ENCODE peak calls at places on chromosomes 7 and 10, in nine cellular contexts. V is H1, U is lower leg skin, I is right lobe of liver, P is ovary, D is A549, S is heart left ventricle, F is endothelial cell of umbilical vein, T is body of pancreas. J is an unnamed sample.

GRCh38 chr10:78374331-78375028 is 340.8 kb downstream of the RPS24 start:
- DNase-seq in V (no peak), U (no peak), I (no peak), P (no peak), D (no peak), S (no peak), F (no peak), T (no peak), J (no peak)

GRCh38 chr10:50367732-50368131 is 116.4 kb upstream of the ASAH2 start:
- DNase-seq in V (no peak), U (no peak), I (no peak), P (no peak), D (peak; percentile 58), S (no peak), F (peak; percentile 61), T (no peak), J (peak; percentile 8)

GRCh38 chr10:24208661-24209420 is at the start of gene KIAA1217:
- DNase-seq in V (no peak), U (peak; percentile 87), I (peak; percentile 58), P (peak; percentile 60), D (no peak), S (peak; percentile 71), F (peak; percentile 7), T (peak; percentile 62), J (peak; percentile 51)

GRCh38 chr10:92691591-92692084 is 1.9 kb downstream of the HHEX start:
- DNase-seq in V (no peak), U (peak; percentile 90), I (peak; percentile 75), P (no peak), D (no peak), S (peak; percentile 63), F (peak; percentile 83), T (peak; percentile 25), J (peak; percentile 45)

GRCh38 chr7:66694286-66694685 is 46.2 kb upstream of the RABGEF1 start:
- DNase-seq in V (no peak), U (no peak), I (no peak), P (no peak), D (no peak), S (no peak), F (no peak), T (no peak), J (no peak)

GRCh38 chr10:99403674-99404073 is 26.8 kb downstream of the GOT1 start:
- DNase-seq in V (no peak), U (no peak), I (no peak), P (no peak), D (no peak), S (no peak), F (peak; percentile 78), T (no peak), J (no peak)

GRCh38 chr10:51699145-51699474 is 285 bp downstream of the CSTF2T start:
- DNase-seq in V (no peak), U (no peak), I (no peak), P (no peak), D (no peak), S (no peak), F (no peak), T (no peak), J (no peak)

GRCh38 chr10:71262027-71262426 is 49.7 kb downstream of the UNC5B start:
- DNase-seq in V (no peak), U (no peak), I (no peak), P (no peak), D (no peak), S (no peak), F (no peak), T (no peak), J (peak; percentile 55)

GRCh38 chr10:96896884-96897589 is 64.9 kb downstream of the LCOR start:
- DNase-seq in V (no peak), U (no peak), I (no peak), P (no peak), D (no peak), S (no peak), F (no peak), T (no peak), J (no peak)

GRCh38 chr10:63084690-63085377 is 48.3 kb upstream of the NRBF2 start:
- DNase-seq in V (no peak), U (no peak), I (no peak), P (no peak), D (no peak), S (no peak), F (no peak), T (no peak), J (no peak)

DNA sequence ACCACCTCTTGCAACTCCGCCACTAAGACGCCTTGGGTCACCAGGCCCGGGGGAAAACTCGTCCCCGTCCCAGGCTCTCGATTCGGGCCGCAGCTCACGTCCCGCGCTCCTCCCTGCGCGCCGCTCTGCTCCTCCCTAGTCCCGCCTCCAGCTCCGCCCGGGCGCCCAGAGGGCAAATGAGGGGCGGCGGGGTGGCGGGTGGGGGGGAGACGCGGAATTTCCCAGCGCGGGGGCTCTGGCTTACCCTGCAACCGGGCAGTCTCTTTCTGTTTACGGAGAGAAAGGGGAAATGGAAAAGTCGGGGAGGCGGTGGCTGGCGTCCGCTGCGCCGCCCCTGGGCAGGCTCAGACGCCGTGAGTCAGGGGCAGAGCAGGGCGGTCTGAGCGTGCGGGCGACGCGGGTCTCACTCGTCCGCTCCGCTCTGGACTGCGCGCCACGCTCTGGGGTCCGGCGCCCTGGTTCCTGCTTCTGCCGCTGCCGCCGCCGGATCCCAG is at the start of gene MAP3K8:
- DNase-seq in V (peak; percentile 56), U (peak; percentile 98), I (peak; percentile 96), P (peak; percentile 84), D (peak; percentile 94), S (peak; percentile 95), F (peak; percentile 97), T (peak; percentile 85), J (peak; percentile 91)
- TF ChIP-seq POLR2A in V (peak; percentile 45), U (peak; percentile 41), I (peak; percentile 54), P (peak; percentile 49), D (peak; percentile 92), S (peak; percentile 79), F (peak; percentile 88), T (peak; percentile 89), J (peak; percentile 86)

DNA sequence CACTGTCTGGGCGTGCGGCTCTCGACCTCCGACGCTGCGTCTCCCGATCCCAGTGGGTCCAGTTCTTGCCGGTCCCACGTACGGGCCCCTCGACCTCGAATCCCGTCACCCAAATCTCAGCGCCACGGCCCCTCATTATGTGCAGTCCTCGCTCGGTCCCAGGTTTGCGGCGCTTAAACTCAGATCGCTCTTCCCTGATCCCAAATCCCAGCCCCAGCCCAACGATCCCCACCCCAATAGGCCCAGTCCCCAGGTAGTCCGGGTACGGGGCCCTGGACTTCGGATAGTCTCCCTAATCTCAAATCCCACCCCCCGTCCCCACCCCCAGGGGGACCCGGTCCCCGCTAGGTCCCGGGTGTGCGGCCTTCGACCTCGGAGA is 666 bp downstream of the HNRNPF start:
- DNase-seq in V (no peak), U (peak; percentile 92), I (no peak), P (no peak), D (no peak), S (no peak), F (peak; percentile 38), T (no peak), J (no peak)
- TF ChIP-seq POLR2A in V (no peak), U (no peak), I (no peak), P (no peak), D (no peak), S (no peak), F (no peak), T (no peak), J (no peak)

GRCh38 chr10:127875916-127876315 is 16.8 kb downstream of the CLRN3 start:
- DNase-seq in V (no peak), U (no peak), I (no peak), P (no peak), D (no peak), S (no peak), F (peak; percentile 11), T (no peak), J (no peak)
- TF ChIP-seq POLR2A in V (no peak), U (no peak), I (no peak), P (no peak), D (no peak), S (no peak), F (no peak), T (no peak), J (no peak)

DNA sequence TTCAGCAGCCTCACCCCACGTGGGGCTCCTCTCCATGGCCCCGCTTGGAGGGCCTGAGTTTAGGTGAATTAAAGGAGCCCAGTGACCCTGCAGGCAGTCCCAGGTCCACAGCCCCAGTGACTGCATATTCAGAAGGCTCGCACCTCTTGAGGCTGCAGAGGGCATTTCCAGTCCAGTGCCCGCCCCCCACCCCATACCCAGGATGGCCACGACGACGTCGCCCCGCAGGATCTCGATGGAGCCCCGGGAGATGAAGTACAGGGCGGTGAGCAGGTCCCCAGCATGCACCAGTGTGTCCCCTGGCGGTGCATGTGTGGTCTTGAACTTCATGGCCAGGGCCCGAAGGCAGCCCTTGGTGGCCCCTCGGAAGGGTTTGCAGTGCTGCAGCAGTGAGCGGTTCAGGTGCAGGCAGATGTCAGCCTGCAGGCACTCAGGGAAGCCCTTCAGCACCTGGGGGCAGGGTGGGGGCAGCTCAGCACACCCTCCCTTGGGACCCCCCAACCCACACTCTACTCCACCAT is 28.1 kb downstream of the KCNH2 start:
- DNase-seq in V (no peak), U (peak; percentile 68), I (peak; percentile 35), P (no peak), D (no peak), S (peak; percentile 19), F (no peak), T (no peak), J (no peak)
- TF ChIP-seq POLR2A in V (no peak), U (no peak), I (no peak), P (no peak), D (no peak), S (no peak), F (no peak), T (no peak), J (no peak)